ENCODE peak calls at places on chromosomes 2 and 18, in nine cellular contexts. O is progenitor cell of endocrine pancreas, R is fibroblast of lung, Q is AG08395, V is substantia nigra, N is Kasumi-1, E is NT2/D1, C is GM23338, L is NCI-H510A treated with DMSO at 0.1 percent for 48 hours. M is an unnamed sample.
A peak's percentile ranks its signal among the peaks of the same experiment; 100 is the strongest.

GRCh38 chr18:10152475-10152874 is 238.7 kb downstream of the VAPA start:
- DNase-seq in C (no peak), E (no peak), V (no peak), O (no peak), Q (no peak), N (no peak), R (no peak), L (no peak), M (no peak)

GRCh38 chr18:51537487-51537886 is 340.0 kb upstream of the MEX3C start:
- DNase-seq in C (peak; percentile 74), R (no peak), E (no peak), V (peak; percentile 6), O (no peak), N (no peak), L (peak; percentile 65), Q (no peak), M (no peak)

GRCh38 chr2:215369191-215369760 is 57.4 kb downstream of the ATIC start:
- DNase-seq in C (no peak), V (no peak), L (no peak), Q (no peak), N (no peak), E (no peak), O (no peak), R (peak; percentile 56), M (no peak)

GRCh38 chr18:8706545-8706980 is 1.2 kb downstream of the MTCL1 start:
- DNase-seq in Q (no peak), C (no peak), O (no peak), E (no peak), V (no peak), N (peak; percentile 3), L (peak; percentile 39), R (no peak), M (no peak)

GRCh38 chr2:108414256-108414876 is 34.6 kb upstream of the GCC2 start:
- DNase-seq in V (no peak), O (no peak), Q (no peak), N (no peak), L (no peak), C (no peak), R (no peak), E (no peak), M (no peak)

GRCh38 chr2:215565897-215566296 is 130.0 kb upstream of the FN1 start:
- DNase-seq in E (no peak), N (no peak), O (no peak), R (no peak), L (no peak), Q (no peak), V (no peak), C (no peak), M (no peak)

GRCh38 chr2:219247678-219248642 is 2.7 kb downstream of the STK16 start:
- DNase-seq in L (no peak), R (no peak), C (peak; percentile 54), O (no peak), Q (no peak), V (no peak), N (peak; percentile 11), E (no peak), M (no peak)

GRCh38 chr2:234739061-234739460 is 212.8 kb upstream of the SH3BP4 start:
- DNase-seq in V (no peak), O (no peak), E (no peak), C (no peak), N (no peak), L (no peak), R (no peak), Q (no peak), M (no peak)

GRCh38 chr2:130749078-130749477 is 6.3 kb upstream of the AMER3 start:
- DNase-seq in L (no peak), O (no peak), N (no peak), Q (no peak), E (no peak), V (no peak), C (no peak), R (no peak), M (no peak)

GRCh38 chr2:16140771-16141640 is 200.7 kb downstream of the MYCN start:
- DNase-seq in O (no peak), R (no peak), V (no peak), C (no peak), E (no peak), L (no peak), Q (no peak), N (no peak), M (no peak)

GRCh38 chr18:59419386-59419785 is 60.3 kb upstream of the LMAN1 start:
- DNase-seq in R (peak; percentile 79), L (no peak), O (no peak), Q (peak; percentile 66), E (no peak), V (no peak), N (no peak), C (no peak), M (no peak)

GRCh38 chr2:232338759-232339106 is 39.8 kb upstream of the ALPP start:
- DNase-seq in V (no peak), O (no peak), N (no peak), L (no peak), E (no peak), R (no peak), Q (no peak), C (no peak), M (no peak)

GRCh38 chr2:40062381-40062780 is 283.3 kb upstream of the THUMPD2 start:
- DNase-seq in O (no peak), V (no peak), Q (no peak), C (no peak), E (no peak), R (no peak), L (no peak), N (no peak), M (no peak)

GRCh38 chr2:163368655-163369054 is 367.2 kb downstream of the FIGN start:
- DNase-seq in O (no peak), R (no peak), L (no peak), Q (no peak), E (no peak), C (no peak), N (no peak), V (no peak), M (no peak)

GRCh38 chr2:70767699-70768584 is at the start of gene ADD2:
- DNase-seq in V (peak; percentile 5), Q (peak; percentile 73), R (peak; percentile 12), E (peak; percentile 77), O (peak; percentile 30), N (no peak), L (peak; percentile 41), C (peak; percentile 83), M (peak; percentile 48)

GRCh38 chr2:234378440-234378839 is 118.4 kb downstream of the ARL4C start:
- DNase-seq in R (peak; percentile 82), O (no peak), N (no peak), L (no peak), Q (peak; percentile 21), E (no peak), V (no peak), C (no peak), M (no peak)

GRCh38 chr18:13260927-13261471 is 42.4 kb downstream of the LDLRAD4 start:
- DNase-seq in R (no peak), O (no peak), L (no peak), C (no peak), E (no peak), V (no peak), N (no peak), Q (no peak), M (no peak)

GRCh38 chr2:46326231-46326980 is 29.2 kb downstream of the EPAS1 start:
- DNase-seq in C (no peak), O (no peak), Q (no peak), V (no peak), N (no peak), R (no peak), L (peak; percentile 27), E (no peak), M (no peak)

GRCh38 chr2:240820014-240820606 is at the start of gene KIF1A:
- DNase-seq in L (peak; percentile 76), R (no peak), N (no peak), V (peak; percentile 85), Q (no peak), C (peak; percentile 88), O (peak; percentile 74), E (no peak), M (no peak)

GRCh38 chr18:74832999-74833398 is 235.3 kb downstream of the ZNF407 start:
- DNase-seq in O (no peak), N (peak; percentile 4), V (no peak), Q (no peak), C (no peak), L (no peak), R (no peak), E (no peak), M (no peak)

GRCh38 chr2:219554369-219554768 is 10.5 kb downstream of the TMEM198 start:
- DNase-seq in R (no peak), E (no peak), N (no peak), O (no peak), Q (no peak), C (no peak), L (no peak), V (no peak), M (no peak)

GRCh38 chr18:55515946-55516710 is 71.9 kb downstream of the TCF4 start:
- DNase-seq in N (no peak), C (no peak), Q (peak; percentile 9), E (no peak), O (no peak), V (no peak), L (no peak), R (no peak), M (no peak)

GRCh38 chr18:8176554-8176953 is 432.7 kb upstream of the RAB12 start:
- DNase-seq in Q (no peak), V (no peak), N (no peak), E (peak; percentile 13), C (peak; percentile 18), O (no peak), R (no peak), L (no peak), M (no peak)

GRCh38 chr2:48287971-48288370 is 242.0 kb upstream of the STON1 start:
- DNase-seq in R (no peak), L (no peak), C (no peak), V (no peak), N (peak; percentile 95), E (no peak), O (no peak), Q (no peak), M (no peak)

GRCh38 chr18:49851624-49852023 is 38.3 kb upstream of the ACAA2 start:
- DNase-seq in Q (no peak), C (no peak), V (no peak), O (no peak), R (no peak), N (no peak), E (no peak), L (peak; percentile 6), M (no peak)

M was measured in GM10248.